ENCODE peak calls at places on chromosomes 2 and 18, in six cellular contexts. One of them, this sample, is unnamed.

GRCh38 chr2:226794751-226795171 is 4.9 kb downstream of the IRS1 start:
- DNase-seq in DMS153: no peak
- DNase-seq in heart right ventricle: no peak
- DNase-seq in esophagus squamous epithelium: no peak
- DNase-seq in effector memory CD4-positive, alpha-beta T cell: no peak
- DNase-seq in activated CD8-positive, alpha-beta memory T cell treated with anti-CD3 and anti-CD28 coated beads, Interleukin-2, amount 50 U/mL, for 4 hours: no peak
- DNase-seq in this sample: no peak

GRCh38 chr2:37711831-37712230 is 40.4 kb upstream of the CDC42EP3 start:
- DNase-seq in DMS153: no peak
- DNase-seq in heart right ventricle: no peak
- DNase-seq in esophagus squamous epithelium: no peak
- DNase-seq in effector memory CD4-positive, alpha-beta T cell: no peak
- DNase-seq in activated CD8-positive, alpha-beta memory T cell treated with anti-CD3 and anti-CD28 coated beads, Interleukin-2, amount 50 U/mL, for 4 hours: no peak
- DNase-seq in this sample: no peak

GRCh38 chr2:127094509-127095366 is 12.2 kb downstream of the BIN1 start:
- DNase-seq in DMS153: no peak
- DNase-seq in heart right ventricle: peak
- DNase-seq in esophagus squamous epithelium: no peak
- DNase-seq in effector memory CD4-positive, alpha-beta T cell: no peak
- DNase-seq in activated CD8-positive, alpha-beta memory T cell treated with anti-CD3 and anti-CD28 coated beads, Interleukin-2, amount 50 U/mL, for 4 hours: no peak
- DNase-seq in this sample: no peak

GRCh38 chr2:98737848-98738247 is 6.9 kb upstream of the MGAT4A start:
- DNase-seq in DMS153: no peak
- DNase-seq in heart right ventricle: no peak
- DNase-seq in esophagus squamous epithelium: no peak
- DNase-seq in effector memory CD4-positive, alpha-beta T cell: no peak
- DNase-seq in activated CD8-positive, alpha-beta memory T cell treated with anti-CD3 and anti-CD28 coated beads, Interleukin-2, amount 50 U/mL, for 4 hours: no peak
- DNase-seq in this sample: no peak

GRCh38 chr18:75563150-75563549 is 135.6 kb upstream of the SMIM21 start:
- DNase-seq in DMS153: no peak
- DNase-seq in heart right ventricle: no peak
- DNase-seq in esophagus squamous epithelium: no peak
- DNase-seq in effector memory CD4-positive, alpha-beta T cell: no peak
- DNase-seq in activated CD8-positive, alpha-beta memory T cell treated with anti-CD3 and anti-CD28 coated beads, Interleukin-2, amount 50 U/mL, for 4 hours: no peak
- DNase-seq in this sample: no peak

GRCh38 chr2:126837926-126838717 is 60.6 kb upstream of the TEX51 start:
- DNase-seq in DMS153: peak
- DNase-seq in heart right ventricle: no peak
- DNase-seq in esophagus squamous epithelium: no peak
- DNase-seq in effector memory CD4-positive, alpha-beta T cell: no peak
- DNase-seq in activated CD8-positive, alpha-beta memory T cell treated with anti-CD3 and anti-CD28 coated beads, Interleukin-2, amount 50 U/mL, for 4 hours: no peak
- DNase-seq in this sample: no peak

GRCh38 chr2:98412751-98413445 is 31.8 kb upstream of the INPP4A start:
- DNase-seq in DMS153: no peak
- DNase-seq in heart right ventricle: no peak
- DNase-seq in esophagus squamous epithelium: no peak
- DNase-seq in effector memory CD4-positive, alpha-beta T cell: peak
- DNase-seq in activated CD8-positive, alpha-beta memory T cell treated with anti-CD3 and anti-CD28 coated beads, Interleukin-2, amount 50 U/mL, for 4 hours: peak
- DNase-seq in this sample: peak

GRCh38 chr18:44852818-44853217 is 172.1 kb downstream of the SETBP1 start:
- DNase-seq in DMS153: peak
- DNase-seq in heart right ventricle: no peak
- DNase-seq in esophagus squamous epithelium: no peak
- DNase-seq in effector memory CD4-positive, alpha-beta T cell: no peak
- DNase-seq in activated CD8-positive, alpha-beta memory T cell treated with anti-CD3 and anti-CD28 coated beads, Interleukin-2, amount 50 U/mL, for 4 hours: no peak
- DNase-seq in this sample: peak

GRCh38 chr2:98551316-98551715 is 57.0 kb downstream of the COA5 start:
- DNase-seq in DMS153: no peak
- DNase-seq in heart right ventricle: no peak
- DNase-seq in esophagus squamous epithelium: no peak
- DNase-seq in effector memory CD4-positive, alpha-beta T cell: peak
- DNase-seq in activated CD8-positive, alpha-beta memory T cell treated with anti-CD3 and anti-CD28 coated beads, Interleukin-2, amount 50 U/mL, for 4 hours: no peak
- DNase-seq in this sample: no peak

GRCh38 chr18:52334896-52335295 is 5.1 kb upstream of the DCC start:
- DNase-seq in DMS153: no peak
- DNase-seq in heart right ventricle: no peak
- DNase-seq in esophagus squamous epithelium: no peak
- DNase-seq in effector memory CD4-positive, alpha-beta T cell: no peak
- DNase-seq in activated CD8-positive, alpha-beta memory T cell treated with anti-CD3 and anti-CD28 coated beads, Interleukin-2, amount 50 U/mL, for 4 hours: no peak
- DNase-seq in this sample: no peak

GRCh38 chr2:106944220-106944619 is 58.3 kb upstream of the ST6GAL2 start:
- DNase-seq in DMS153: no peak
- DNase-seq in heart right ventricle: no peak
- DNase-seq in esophagus squamous epithelium: no peak
- DNase-seq in effector memory CD4-positive, alpha-beta T cell: no peak
- DNase-seq in activated CD8-positive, alpha-beta memory T cell treated with anti-CD3 and anti-CD28 coated beads, Interleukin-2, amount 50 U/mL, for 4 hours: no peak
- DNase-seq in this sample: no peak

GRCh38 chr2:150144546-150145305 is 342.7 kb downstream of the RND3 start:
- DNase-seq in DMS153: no peak
- DNase-seq in heart right ventricle: no peak
- DNase-seq in esophagus squamous epithelium: no peak
- DNase-seq in effector memory CD4-positive, alpha-beta T cell: no peak
- DNase-seq in activated CD8-positive, alpha-beta memory T cell treated with anti-CD3 and anti-CD28 coated beads, Interleukin-2, amount 50 U/mL, for 4 hours: no peak
- DNase-seq in this sample: no peak

GRCh38 chr2:205776139-205776538 is 93.8 kb downstream of the NRP2 start:
- DNase-seq in DMS153: no peak
- DNase-seq in heart right ventricle: peak
- DNase-seq in esophagus squamous epithelium: no peak
- DNase-seq in effector memory CD4-positive, alpha-beta T cell: no peak
- DNase-seq in activated CD8-positive, alpha-beta memory T cell treated with anti-CD3 and anti-CD28 coated beads, Interleukin-2, amount 50 U/mL, for 4 hours: no peak
- DNase-seq in this sample: no peak

GRCh38 chr2:85712849-85713612 is 18.9 kb downstream of the GNLY start:
- DNase-seq in DMS153: no peak
- DNase-seq in heart right ventricle: peak
- DNase-seq in esophagus squamous epithelium: no peak
- DNase-seq in effector memory CD4-positive, alpha-beta T cell: no peak
- DNase-seq in activated CD8-positive, alpha-beta memory T cell treated with anti-CD3 and anti-CD28 coated beads, Interleukin-2, amount 50 U/mL, for 4 hours: no peak
- DNase-seq in this sample: peak

GRCh38 chr2:166612214-166612613 is 118.2 kb upstream of the SCN7A start:
- DNase-seq in DMS153: no peak
- DNase-seq in heart right ventricle: no peak
- DNase-seq in esophagus squamous epithelium: no peak
- DNase-seq in effector memory CD4-positive, alpha-beta T cell: no peak
- DNase-seq in activated CD8-positive, alpha-beta memory T cell treated with anti-CD3 and anti-CD28 coated beads, Interleukin-2, amount 50 U/mL, for 4 hours: no peak
- DNase-seq in this sample: no peak

This sample was measured in DMS79 treated with DMSO at 0.1 percent for 48 hours.